ENCODE peak calls at places on chromosome 18, in seven cellular contexts. U, V, O, Y, N, T and C are unnamed samples.

GRCh38 chr18:8865934-8866333 is 160.6 kb downstream of the MTCL1 start:
- DNase-seq in U (peak), V (no peak), O (no peak), Y (no peak), N (no peak), T (no peak), C (no peak)

GRCh38 chr18:69158949-69159348 is 241.7 kb upstream of the DOK6 start:
- DNase-seq in U (no peak), V (no peak), O (no peak), Y (no peak), N (no peak), T (no peak), C (no peak)

GRCh38 chr18:11393486-11393885 is 215.9 kb upstream of the SLC35G4 start:
- DNase-seq in U (no peak), V (no peak), O (no peak), Y (no peak), N (no peak), T (no peak), C (no peak)

GRCh38 chr18:9366126-9366714 is 31.6 kb downstream of the TWSG1 start:
- DNase-seq in U (no peak), V (peak), O (no peak), Y (peak), N (peak), T (no peak), C (peak)

GRCh38 chr18:7946724-7947377 is 379.7 kb downstream of the PTPRM start:
- DNase-seq in U (no peak), V (peak), O (no peak), Y (no peak), N (peak), T (no peak), C (no peak)

GRCh38 chr18:39622431-39622830 is 2056.8 kb upstream of the CELF4 start:
- DNase-seq in U (no peak), V (no peak), O (no peak), Y (no peak), N (no peak), T (no peak), C (no peak)

GRCh38 chr18:23547806-23548205 is 38.5 kb downstream of the NPC1 start:
- DNase-seq in U (no peak), V (peak), O (peak), Y (no peak), N (no peak), T (no peak), C (no peak)

GRCh38 chr18:40159141-40160017 is 1795.7 kb upstream of the PIK3C3 start:
- DNase-seq in U (no peak), V (peak), O (peak), Y (no peak), N (peak), T (peak), C (peak)

GRCh38 chr18:39462436-39462835 is 1896.8 kb upstream of the CELF4 start:
- DNase-seq in U (no peak), V (no peak), O (no peak), Y (no peak), N (no peak), T (no peak), C (no peak)

GRCh38 chr18:36766836-36767235 is 62.0 kb downstream of the TPGS2 start:
- DNase-seq in U (no peak), V (no peak), O (no peak), Y (no peak), N (no peak), T (no peak), C (no peak)

GRCh38 chr18:49249523-49249922 is 210.9 kb downstream of the DYM start:
- DNase-seq in U (no peak), V (no peak), O (no peak), Y (no peak), N (no peak), T (no peak), C (no peak)

GRCh38 chr18:22914633-22915032 is 18.5 kb upstream of the RBBP8 start:
- DNase-seq in U (no peak), V (no peak), O (peak), Y (no peak), N (no peak), T (no peak), C (no peak)

GRCh38 chr18:37176307-37176934 is 347.5 kb downstream of the KIAA1328 start:
- DNase-seq in U (no peak), V (no peak), O (no peak), Y (no peak), N (no peak), T (no peak), C (no peak)

GRCh38 chr18:23282437-23282781 is 147.1 kb downstream of the CABLES1 start:
- DNase-seq in U (no peak), V (no peak), O (no peak), Y (no peak), N (no peak), T (no peak), C (no peak)

GRCh38 chr18:10351858-10352257 is 102.6 kb upstream of the APCDD1 start:
- DNase-seq in U (no peak), V (no peak), O (no peak), Y (no peak), N (no peak), T (no peak), C (no peak)

GRCh38 chr18:46554406-46554805 is 102.6 kb downstream of the LOXHD1 start:
- DNase-seq in U (no peak), V (no peak), O (no peak), Y (no peak), N (no peak), T (no peak), C (no peak)

GRCh38 chr18:49441338-49441938 is 19.0 kb downstream of the DYM start:
- DNase-seq in U (no peak), V (no peak), O (no peak), Y (no peak), N (no peak), T (no peak), C (no peak)

GRCh38 chr18:8771930-8772329 is 66.6 kb downstream of the MTCL1 start:
- DNase-seq in U (no peak), V (no peak), O (no peak), Y (no peak), N (no peak), T (no peak), C (no peak)

GRCh38 chr18:50866765-50867164 is 12.2 kb upstream of the ME2 start:
- DNase-seq in U (no peak), V (no peak), O (no peak), Y (no peak), N (no peak), T (no peak), C (no peak)

GRCh38 chr18:50432915-50433314 is 58.1 kb downstream of the SKA1 start:
- DNase-seq in U (peak), V (no peak), O (no peak), Y (no peak), N (no peak), T (no peak), C (no peak)

GRCh38 chr18:58212274-58212673 is 168.2 kb downstream of the NEDD4L start:
- DNase-seq in U (no peak), V (no peak), O (no peak), Y (no peak), N (no peak), T (peak), C (no peak)

GRCh38 chr18:10398571-10398970 is 55.9 kb upstream of the APCDD1 start:
- DNase-seq in U (no peak), V (no peak), O (no peak), Y (no peak), N (no peak), T (no peak), C (no peak)

GRCh38 chr18:9178557-9178956 is 42.0 kb downstream of the ANKRD12 start:
- DNase-seq in U (no peak), V (no peak), O (no peak), Y (no peak), N (no peak), T (no peak), C (no peak)

GRCh38 chr18:61556316-61556715 is 223.1 kb downstream of the CDH20 start:
- DNase-seq in U (no peak), V (no peak), O (no peak), Y (no peak), N (no peak), T (no peak), C (no peak)

GRCh38 chr18:50757358-50757757 is 62.5 kb downstream of the MRO start:
- DNase-seq in U (no peak), V (no peak), O (no peak), Y (no peak), N (no peak), T (no peak), C (no peak)

GRCh38 chr18:41490861-41491260 is 464.2 kb upstream of the PIK3C3 start:
- DNase-seq in U (no peak), V (no peak), O (no peak), Y (no peak), N (no peak), T (no peak), C (no peak)

GRCh38 chr18:72161686-72162085 is 382.5 kb downstream of the CBLN2 start:
- DNase-seq in U (no peak), V (no peak), O (no peak), Y (no peak), N (no peak), T (no peak), C (no peak)

GRCh38 chr18:6174983-6175382 is 239.7 kb downstream of the L3MBTL4 start:
- DNase-seq in U (no peak), V (no peak), O (no peak), Y (no peak), N (no peak), T (no peak), C (no peak)

GRCh38 chr18:13319629-13320028 is 101.1 kb downstream of the LDLRAD4 start:
- DNase-seq in U (no peak), V (no peak), O (no peak), Y (no peak), N (no peak), T (no peak), C (no peak)

GRCh38 chr18:21291106-21291505 is 49.1 kb downstream of the GREB1L start:
- DNase-seq in U (no peak), V (no peak), O (no peak), Y (no peak), N (no peak), T (no peak), C (no peak)

GRCh38 chr18:52945552-52945951 is 605.6 kb downstream of the DCC start:
- DNase-seq in U (no peak), V (no peak), O (no peak), Y (no peak), N (no peak), T (no peak), C (no peak)

GRCh38 chr18:73288813-73289212 is 421.0 kb upstream of the NETO1 start:
- DNase-seq in U (no peak), V (no peak), O (no peak), Y (no peak), N (no peak), T (no peak), C (no peak)

GRCh38 chr18:3688682-3689081 is 238.7 kb downstream of the TGIF1 start:
- DNase-seq in U (no peak), V (no peak), O (no peak), Y (no peak), N (peak), T (no peak), C (no peak)

GRCh38 chr18:9117980-9118841 is 15.7 kb downstream of the NDUFV2 start:
- DNase-seq in U (no peak), V (no peak), O (no peak), Y (no peak), N (no peak), T (no peak), C (no peak)

GRCh38 chr18:62710417-62710816 is 4.9 kb upstream of the PHLPP1 start:
- DNase-seq in U (no peak), V (no peak), O (no peak), Y (no peak), N (peak), T (no peak), C (no peak)

GRCh38 chr18:35371412-35372195 is 5.5 kb downstream of the ZNF396 start:
- DNase-seq in U (no peak), V (no peak), O (no peak), Y (no peak), N (no peak), T (no peak), C (no peak)

DNA sequence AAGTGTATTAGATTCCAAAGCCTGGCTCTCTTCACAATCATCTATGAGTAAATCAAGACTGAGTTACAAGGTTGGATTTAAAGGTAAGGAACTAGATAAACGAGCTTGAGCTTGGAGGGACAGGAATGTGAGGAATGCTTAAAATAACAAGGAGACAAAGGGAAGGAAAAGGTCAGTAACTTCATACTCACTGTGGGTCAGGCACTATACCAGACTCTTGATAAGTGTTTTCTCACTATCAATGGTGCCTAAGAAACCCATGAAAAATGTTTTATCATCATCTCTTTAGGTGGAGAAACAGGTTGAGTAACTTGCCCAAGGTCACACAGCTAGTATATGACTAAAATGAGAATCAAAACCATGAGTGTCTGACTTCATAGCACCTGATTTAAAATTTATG is 212.1 kb downstream of the CDH2 start:
- DNase-seq in U (no peak), V (no peak), O (no peak), Y (no peak), N (no peak), T (no peak), C (peak)
- TF ChIP-seq JUND in U (no peak), V (no peak), O (no peak), Y (no peak), N (no peak), T (no peak), C (no peak)

DNA sequence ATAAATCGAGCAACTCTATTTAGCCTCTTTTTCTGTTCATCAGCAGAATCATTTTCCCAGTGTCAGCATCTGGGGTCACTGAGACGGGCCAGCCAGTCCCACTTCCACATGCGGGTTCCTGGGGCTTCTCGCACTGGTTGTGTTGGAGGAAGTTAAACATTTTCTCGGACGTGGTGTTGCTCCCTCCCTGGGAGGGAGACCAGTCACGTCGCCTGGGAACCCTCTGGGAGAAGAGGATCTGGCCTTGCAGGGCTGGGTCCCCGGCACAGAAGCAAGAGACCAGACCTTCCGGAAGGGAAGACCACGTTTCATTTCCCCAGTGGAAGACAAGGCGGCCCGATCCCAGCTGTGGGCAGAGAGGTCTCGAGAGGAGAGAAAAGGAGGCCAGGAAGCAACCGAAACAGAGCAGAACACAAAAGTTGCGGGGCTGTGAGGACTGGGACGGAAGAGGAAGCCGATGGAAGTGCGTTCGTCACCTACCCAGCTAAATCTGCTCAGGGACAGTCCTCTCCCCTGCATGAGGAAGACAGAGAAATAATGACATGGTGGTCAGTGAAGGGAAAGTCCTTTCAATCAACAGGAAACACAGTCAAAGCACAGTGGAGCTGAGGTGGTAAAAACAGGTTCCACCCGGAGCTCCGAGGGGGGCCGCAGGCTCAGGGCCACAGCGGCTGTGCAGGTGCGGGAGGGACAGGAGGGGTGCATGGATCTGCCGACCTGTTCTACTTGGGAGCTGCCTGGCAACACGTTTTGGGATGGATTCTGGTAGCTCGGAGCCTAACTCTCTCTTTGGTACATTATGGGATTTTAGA is 144.4 kb downstream of the MBP start:
- DNase-seq in U (no peak), V (no peak), O (no peak), Y (no peak), N (no peak), T (no peak), C (no peak)
- TF ChIP-seq JUND in U (no peak), V (no peak), O (no peak), Y (no peak), N (no peak), T (no peak), C (no peak)

GRCh38 chr18:79570266-79571201 is 109.1 kb upstream of the CTDP1 start:
- DNase-seq in U (no peak), V (peak), O (no peak), Y (no peak), N (no peak), T (no peak), C (no peak)

GRCh38 chr18:79572093-79572780 is 107.4 kb upstream of the CTDP1 start:
- DNase-seq in U (no peak), V (no peak), O (no peak), Y (no peak), N (no peak), T (no peak), C (no peak)

GRCh38 chr18:79569720-79570119 is 109.9 kb upstream of the CTDP1 start:
- DNase-seq in U (no peak), V (no peak), O (no peak), Y (no peak), N (no peak), T (no peak), C (no peak)

GRCh38 chr18:79572848-79573451 is 106.7 kb upstream of the CTDP1 start:
- DNase-seq in U (no peak), V (no peak), O (no peak), Y (no peak), N (no peak), T (no peak), C (no peak)

GRCh38 chr18:79571221-79572092 is 108.1 kb upstream of the CTDP1 start:
- DNase-seq in U (no peak), V (peak), O (no peak), Y (no peak), N (no peak), T (no peak), C (no peak)
- TF ChIP-seq JUND in U (no peak), V (no peak), O (no peak), Y (no peak), N (no peak), T (no peak), C (no peak)

GRCh38 chr18:24656571-24656971 is 196.1 kb downstream of the HRH4 start:
- DNase-seq in U (no peak), V (no peak), O (no peak), Y (no peak), N (no peak), T (no peak), C (no peak)
- TF ChIP-seq JUND in U (no peak), V (no peak), O (no peak), Y (no peak), N (no peak), T (no peak), C (no peak)

DNA sequence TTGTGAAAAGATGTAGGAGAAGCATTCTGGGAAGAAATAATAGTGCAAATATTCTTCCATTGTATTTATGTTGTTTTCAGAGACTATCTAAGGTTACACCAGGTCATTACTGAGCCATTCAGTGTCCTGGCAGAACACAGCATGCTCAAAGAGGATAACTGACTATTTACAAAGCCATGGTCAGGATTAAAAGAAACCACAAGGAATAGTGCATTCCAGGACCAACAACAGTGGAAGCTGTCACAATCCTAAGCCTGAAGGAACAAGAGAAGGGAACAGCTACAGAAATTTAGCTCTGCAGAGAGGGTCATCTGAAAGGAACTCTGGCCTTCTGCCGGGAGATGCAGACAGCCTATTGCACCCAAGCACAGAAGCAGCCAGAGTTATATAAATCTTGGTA is 116.7 kb downstream of the DSC3 start:
- DNase-seq in U (no peak), V (no peak), O (no peak), Y (no peak), N (no peak), T (no peak), C (no peak)
- TF ChIP-seq JUND in U (no peak), V (no peak), O (no peak), Y (no peak), N (no peak), T (no peak), C (no peak)

DNA sequence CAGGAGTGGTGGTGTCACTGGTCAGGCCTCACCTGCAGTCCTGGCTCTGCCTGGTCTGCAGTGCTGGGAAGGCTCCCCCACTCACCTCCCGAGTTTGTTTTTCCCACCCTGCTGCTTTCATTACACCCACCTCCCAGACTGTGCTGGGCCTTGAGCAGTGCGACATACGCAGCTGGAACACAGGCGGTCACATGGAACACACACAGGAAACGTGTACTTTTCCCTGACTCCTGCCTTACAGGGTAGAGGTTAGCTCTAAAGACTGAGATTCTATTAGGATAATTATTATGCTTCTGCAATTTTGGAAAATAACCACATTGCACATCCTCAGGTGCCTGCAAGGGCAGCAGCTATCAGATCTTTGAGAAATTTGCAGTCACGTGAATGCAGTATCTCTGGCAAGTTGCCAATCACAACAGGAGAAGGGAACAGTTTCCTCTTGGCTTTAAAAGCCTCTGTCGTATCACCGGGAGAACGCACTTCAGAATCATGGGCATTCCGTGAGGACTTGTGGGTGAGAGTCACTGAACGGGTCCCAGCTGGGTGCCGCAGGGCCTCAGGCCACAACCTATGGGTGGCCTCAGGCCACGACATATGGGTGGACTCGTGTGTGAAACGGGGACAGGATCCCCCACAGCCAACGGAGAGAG is 136.5 kb downstream of the ZNF236 start:
- DNase-seq in U (no peak), V (no peak), O (no peak), Y (no peak), N (peak), T (no peak), C (no peak)
- TF ChIP-seq JUND in U (no peak), V (no peak), O (no peak), Y (no peak), N (no peak), T (no peak), C (no peak)

GRCh38 chr18:48031011-48031480 is 100.6 kb upstream of the SMAD2 start:
- DNase-seq in U (peak), V (peak), O (peak), Y (peak), N (peak), T (no peak), C (peak)

GRCh38 chr18:48028081-48028480 is 97.6 kb upstream of the SMAD2 start:
- DNase-seq in U (no peak), V (no peak), O (no peak), Y (no peak), N (no peak), T (no peak), C (no peak)

GRCh38 chr18:48029296-48029986 is 99.0 kb upstream of the SMAD2 start:
- DNase-seq in U (no peak), V (no peak), O (no peak), Y (no peak), N (no peak), T (no peak), C (no peak)

GRCh38 chr18:48027401-48027931 is 97.0 kb upstream of the SMAD2 start:
- DNase-seq in U (no peak), V (no peak), O (no peak), Y (no peak), N (no peak), T (no peak), C (no peak)

DNA sequence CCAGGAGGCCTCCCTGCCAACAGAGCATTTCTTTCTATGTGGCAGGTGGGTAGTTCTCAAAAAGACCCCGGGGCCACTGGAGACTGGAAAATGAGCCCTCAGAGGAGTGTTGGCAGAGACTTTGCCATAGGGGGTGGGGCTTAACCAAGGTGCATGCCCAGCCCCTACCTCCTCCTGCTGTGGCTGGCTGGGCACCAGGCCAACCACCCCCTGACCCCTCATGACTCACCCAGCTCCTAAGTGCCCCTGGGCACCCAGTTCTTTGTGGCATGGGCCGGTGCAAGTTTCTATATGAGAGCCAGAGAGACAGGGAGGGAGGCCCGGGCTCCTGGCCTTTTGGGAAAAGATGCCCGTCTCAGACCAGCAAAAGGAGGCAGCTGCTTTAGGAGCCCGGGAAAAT is 98.3 kb upstream of the SMAD2 start:
- DNase-seq in U (no peak), V (no peak), O (no peak), Y (no peak), N (no peak), T (no peak), C (no peak)
- TF ChIP-seq JUND in U (no peak), V (no peak), O (no peak), Y (no peak), N (no peak), T (no peak), C (no peak)